ENCODE peak calls at places on chromosomes 12 and 14, in four cellular contexts. G is CD8-positive, alpha-beta T cell; K is tibial artery; I is pancreas. C is an unnamed sample.
A peak's percentile ranks its signal among the peaks of the same experiment; 100 is the strongest.

GRCh38 chr12:69070319-69071090 is 137.5 kb upstream of the CPM start:
- DNase-seq in G (peak; percentile 47), K (peak; percentile 73), I (peak; percentile 38), C (peak; percentile 62)

GRCh38 chr12:80509781-80510556 is 65.9 kb downstream of the PTPRQ start:
- DNase-seq in G (no peak), K (no peak), I (no peak), C (no peak)

GRCh38 chr12:49838973-49839633 is 3.8 kb downstream of the BCDIN3D start:
- DNase-seq in G (peak; percentile 24), K (no peak), I (no peak), C (no peak)

GRCh38 chr12:53975019-53975815 is 463 bp upstream of the HOTAIR start:
- DNase-seq in G (no peak), K (no peak), I (no peak), C (no peak)

GRCh38 chr14:90760591-90761316 is 55.5 kb downstream of the TTC7B start:
- DNase-seq in G (no peak), K (no peak), I (no peak), C (no peak)

GRCh38 chr12:16384732-16385131 is 37.3 kb downstream of the MGST1 start:
- DNase-seq in G (no peak), K (no peak), I (no peak), C (no peak)

GRCh38 chr12:130164931-130165330 is 2.7 kb downstream of the FZD10 start:
- DNase-seq in G (no peak), K (peak; percentile 21), I (no peak), C (no peak)

GRCh38 chr12:58253663-58254062 is 312.3 kb downstream of the ATP23 start:
- DNase-seq in G (no peak), K (no peak), I (no peak), C (no peak)

GRCh38 chr12:19574606-19575005 is 135.3 kb downstream of the AEBP2 start:
- DNase-seq in G (no peak), K (no peak), I (no peak), C (no peak)

GRCh38 chr12:72288911-72289310 is 16.7 kb downstream of the TRHDE start:
- DNase-seq in G (no peak), K (no peak), I (no peak), C (no peak)

GRCh38 chr12:80208081-80208480 is 108.7 kb downstream of the OTOGL start:
- DNase-seq in G (no peak), K (no peak), I (no peak), C (no peak)

GRCh38 chr14:98835825-98836100 is 436.2 kb downstream of the BCL11B start:
- DNase-seq in G (no peak), K (no peak), I (no peak), C (no peak)

GRCh38 chr14:61262082-61262481 is 19.1 kb downstream of the TMEM30B start:
- DNase-seq in G (no peak), K (no peak), I (no peak), C (no peak)

GRCh38 chr14:94355191-94355794 is 32.2 kb upstream of the SERPINA6 start:
- DNase-seq in G (no peak), K (no peak), I (no peak), C (peak; percentile 70)

GRCh38 chr14:37201724-37202123 is 4.0 kb downstream of the MIPOL1 start:
- DNase-seq in G (no peak), K (no peak), I (no peak), C (no peak)

GRCh38 chr12:114952573-114953196 is 268.7 kb upstream of the TBX3 start:
- DNase-seq in G (no peak), K (no peak), I (no peak), C (no peak)

GRCh38 chr14:96085369-96085768 is 46.2 kb downstream of the C14orf132 start:
- DNase-seq in G (no peak), K (peak; percentile 27), I (no peak), C (no peak)

GRCh38 chr12:15001733-15002471 is 29.1 kb downstream of the PDE6H start:
- DNase-seq in G (no peak), K (peak; percentile 87), I (no peak), C (no peak)

GRCh38 chr12:104482113-104482512 is 25.4 kb downstream of the CHST11 start:
- DNase-seq in G (no peak), K (no peak), I (no peak), C (no peak)

GRCh38 chr14:71108398-71109114 is 201.3 kb downstream of the PCNX1 start:
- DNase-seq in G (no peak), K (no peak), I (no peak), C (no peak)

GRCh38 chr14:61388976-61389576 is 67.7 kb downstream of the PRKCH start:
- DNase-seq in G (peak; percentile 26), K (no peak), I (no peak), C (no peak)

GRCh38 chr14:93234798-93235197 is 27.7 kb downstream of the UBR7 start:
- DNase-seq in G (no peak), K (no peak), I (no peak), C (no peak)

GRCh38 chr12:89636054-89636775 is 72.4 kb downstream of the ATP2B1 start:
- DNase-seq in G (no peak), K (no peak), I (no peak), C (no peak)

GRCh38 chr12:6084261-6084968 is 40.1 kb downstream of the VWF start:
- DNase-seq in G (no peak), K (peak; percentile 48), I (no peak), C (no peak)

GRCh38 chr12:12357697-12358476 is 1.0 kb downstream of the BORCS5 start:
- DNase-seq in G (no peak), K (no peak), I (no peak), C (no peak)

GRCh38 chr14:74407021-74407800 is 18.8 kb downstream of the SYNDIG1L start:
- DNase-seq in G (no peak), K (peak; percentile 42), I (no peak), C (no peak)

GRCh38 chr14:69687963-69688649 is 76.7 kb downstream of the SUSD6 start:
- DNase-seq in G (no peak), K (no peak), I (no peak), C (no peak)

GRCh38 chr14:75648066-75648838 is 12.4 kb downstream of the ERG28 start:
- DNase-seq in G (no peak), K (no peak), I (peak; percentile 76), C (no peak)

GRCh38 chr12:48788852-48789775 is at the start of gene ADCY6:
- DNase-seq in G (no peak), K (peak; percentile 89), I (peak; percentile 88), C (no peak)

GRCh38 chr14:52351561-52352491 is 37.7 kb downstream of the PTGER2 start:
- DNase-seq in G (peak; percentile 6), K (no peak), I (no peak), C (no peak)

GRCh38 chr12:64187370-64187769 is 34.7 kb downstream of the KICS2 start:
- DNase-seq in G (no peak), K (no peak), I (no peak), C (no peak)

GRCh38 chr12:96073346-96074336 is 38.3 kb upstream of the LTA4H start:
- DNase-seq in G (no peak), K (no peak), I (no peak), C (no peak)

GRCh38 chr12:128853321-128854197 is at the start of gene GLT1D1:
- DNase-seq in G (no peak), K (no peak), I (no peak), C (no peak)

GRCh38 chr12:122032570-122032969 is 10.9 kb downstream of the BCL7A start:
- DNase-seq in G (no peak), K (no peak), I (no peak), C (no peak)

GRCh38 chr14:95257521-95257920 is 62.2 kb downstream of the CLMN start:
- DNase-seq in G (no peak), K (no peak), I (no peak), C (no peak)

GRCh38 chr12:97594236-97594635 is 131.6 kb downstream of the RMST start:
- DNase-seq in G (no peak), K (no peak), I (no peak), C (no peak)

GRCh38 chr14:67999693-68000384 is 180.3 kb downstream of the RAD51B start:
- DNase-seq in G (no peak), K (no peak), I (no peak), C (no peak)

GRCh38 chr12:34022079-34022830 is at the start of gene ALG10:
- DNase-seq in G (peak; percentile 95), K (peak; percentile 98), I (peak; percentile 96), C (peak; percentile 96)

DNA sequence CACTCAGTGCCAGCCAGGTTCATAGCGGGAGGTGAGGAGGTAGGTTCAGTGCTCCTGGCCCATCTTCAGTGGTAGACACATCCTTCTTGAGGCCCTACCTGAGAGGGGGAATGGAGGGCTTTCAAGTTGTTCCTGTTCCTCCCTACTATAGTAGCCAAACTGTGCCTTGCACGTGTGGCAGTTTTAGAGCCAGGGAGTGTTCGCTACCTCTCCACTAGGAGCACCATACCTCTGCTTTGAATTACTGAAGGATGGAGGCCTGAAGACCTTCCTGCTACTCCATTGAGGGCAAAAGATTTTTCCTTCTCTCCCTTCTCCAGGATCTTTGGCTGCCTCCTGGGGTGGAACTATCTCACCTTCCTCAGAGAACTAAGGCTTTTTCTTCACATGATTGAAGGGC is 5.9 kb upstream of the ALG10 start:
- DNase-seq in G (no peak), K (no peak), I (no peak), C (no peak)
- TF ChIP-seq CTCF in G (no peak), K (no peak), I (no peak), C (no peak)

DNA sequence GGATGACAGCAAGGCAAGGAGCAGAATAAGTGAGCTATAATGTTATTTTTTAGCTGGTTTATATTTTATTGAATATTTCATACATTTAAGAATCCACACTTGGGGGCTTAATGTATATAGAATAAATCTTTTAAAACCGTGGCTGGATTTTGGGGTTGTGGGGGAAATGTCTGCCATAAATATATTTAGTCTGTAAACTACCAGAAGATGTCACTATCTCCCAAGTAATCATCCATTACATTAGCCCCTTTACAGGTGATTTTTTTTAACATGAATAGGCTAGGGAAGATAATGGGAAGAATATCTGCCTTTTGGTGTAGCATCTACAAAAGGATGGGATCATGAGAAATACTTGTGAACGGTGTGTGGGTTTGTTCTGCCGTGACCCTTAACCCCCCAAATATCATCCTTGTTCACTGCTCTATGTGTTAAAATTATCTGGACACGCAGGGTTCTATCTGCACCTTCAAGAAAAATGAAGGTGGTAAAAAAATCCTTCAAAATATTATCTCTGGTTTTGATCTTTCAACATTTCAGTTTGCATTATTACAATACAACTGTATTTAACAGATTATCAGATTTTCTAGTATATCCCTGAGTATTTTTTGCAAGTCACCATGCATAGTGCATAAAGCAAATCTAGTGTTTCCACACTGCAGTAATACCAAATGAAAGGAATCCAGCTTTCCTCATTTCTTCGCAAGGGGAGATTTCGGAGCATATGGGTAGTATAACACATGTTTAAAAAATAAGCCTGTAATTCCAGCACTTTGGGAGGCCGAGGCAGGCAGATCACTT is 8.0 kb upstream of the SLC17A8 start:
- DNase-seq in G (no peak), K (no peak), I (no peak), C (no peak)
- TF ChIP-seq CTCF in G (no peak), K (no peak), I (no peak), C (peak; percentile 12)

GRCh38 chr14:104344815-104345214 is 206.4 kb downstream of the KIF26A start:
- DNase-seq in G (no peak), K (peak; percentile 16), I (no peak), C (no peak)

GRCh38 chr14:104343690-104344640 is 205.6 kb downstream of the KIF26A start:
- DNase-seq in G (no peak), K (peak; percentile 53), I (no peak), C (no peak)

GRCh38 chr14:104341532-104342434 is 203.4 kb downstream of the KIF26A start:
- DNase-seq in G (no peak), K (no peak), I (peak; percentile 77), C (no peak)

GRCh38 chr14:104343294-104343625 is 204.9 kb downstream of the KIF26A start:
- DNase-seq in G (no peak), K (peak; percentile 31), I (no peak), C (no peak)

GRCh38 chr14:104342435-104343293 is 204.3 kb downstream of the KIF26A start:
- DNase-seq in G (no peak), K (peak; percentile 51), I (no peak), C (no peak)
- TF ChIP-seq CTCF in G (no peak), K (no peak), I (no peak), C (no peak)

GRCh38 chr14:29799718-29800117 is 127.9 kb downstream of the PRKD1 start:
- DNase-seq in G (no peak), K (no peak), I (no peak), C (no peak)
- TF ChIP-seq CTCF in G (no peak), K (no peak), I (no peak), C (no peak)